ENCODE peak calls at places on chromosomes 16 and 17, in seven cellular contexts. V, I, E, N, R, X and C are unnamed samples.

GRCh38 chr17:62140376-62140775 is 75.3 kb upstream of the MED13 start:
- DNase-seq in V (no peak), I (no peak), E (no peak), N (no peak), R (no peak), X (no peak), C (no peak)

GRCh38 chr16:67357561-67357960 is 30.9 kb downstream of the LRRC36 start:
- DNase-seq in V (no peak), I (no peak), E (no peak), N (no peak), R (no peak), X (no peak), C (no peak)

GRCh38 chr17:50585893-50586292 is 25.4 kb downstream of the CACNA1G start:
- DNase-seq in V (no peak), I (no peak), E (no peak), N (no peak), R (no peak), X (no peak), C (no peak)

GRCh38 chr16:66591018-66591417 is 11.8 kb downstream of the CMTM2 start:
- DNase-seq in V (no peak), I (no peak), E (no peak), N (no peak), R (no peak), X (no peak), C (no peak)

GRCh38 chr16:51034481-51035109 is 116.5 kb downstream of the SALL1 start:
- DNase-seq in V (no peak), I (no peak), E (no peak), N (no peak), R (no peak), X (no peak), C (no peak)

GRCh38 chr17:77453613-77454559 is 313.1 kb downstream of the SEC14L1 start:
- DNase-seq in V (no peak), I (peak), E (peak), N (peak), R (peak), X (no peak), C (no peak)

GRCh38 chr16:85335584-85336492 is 223.6 kb upstream of the CIBAR2 start:
- DNase-seq in V (no peak), I (no peak), E (no peak), N (peak), R (no peak), X (no peak), C (no peak)

GRCh38 chr16:74019608-74020007 is 277.0 kb upstream of the PSMD7 start:
- DNase-seq in V (no peak), I (no peak), E (no peak), N (no peak), R (no peak), X (no peak), C (no peak)

GRCh38 chr17:1374426-1375177 is 25.4 kb downstream of the YWHAE start:
- DNase-seq in V (no peak), I (no peak), E (no peak), N (no peak), R (no peak), X (no peak), C (no peak)

GRCh38 chr16:27859020-27859419 is 204.5 kb downstream of the GSG1L start:
- DNase-seq in V (no peak), I (no peak), E (peak), N (no peak), R (no peak), X (no peak), C (no peak)

GRCh38 chr16:22815863-22816262 is 1.9 kb downstream of the HS3ST2 start:
- DNase-seq in V (no peak), I (no peak), E (no peak), N (no peak), R (no peak), X (no peak), C (no peak)

GRCh38 chr16:89060207-89060794 is 33.4 kb upstream of the ACSF3 start:
- DNase-seq in V (no peak), I (no peak), E (no peak), N (no peak), R (no peak), X (no peak), C (no peak)

GRCh38 chr17:29176500-29177351 is 3.5 kb downstream of the MYO18A start:
- DNase-seq in V (peak), I (peak), E (peak), N (peak), R (peak), X (no peak), C (no peak)

GRCh38 chr17:3557768-3558583 is at the start of gene TRPV3:
- DNase-seq in V (peak), I (peak), E (peak), N (peak), R (peak), X (no peak), C (no peak)

GRCh38 chr17:12537436-12537835 is 128.3 kb upstream of the MYOCD start:
- DNase-seq in V (no peak), I (no peak), E (no peak), N (no peak), R (no peak), X (no peak), C (no peak)

GRCh38 chr17:48198950-48199541 is 91.5 kb downstream of the SNX11 start:
- DNase-seq in V (no peak), I (no peak), E (no peak), N (no peak), R (no peak), X (no peak), C (no peak)

GRCh38 chr17:39603304-39604016 is 4.3 kb downstream of the NEUROD2 start:
- DNase-seq in V (no peak), I (no peak), E (no peak), N (no peak), R (no peak), X (no peak), C (no peak)

GRCh38 chr16:77833906-77834599 is 45.7 kb downstream of the VAT1L start:
- DNase-seq in V (no peak), I (no peak), E (peak), N (peak), R (no peak), X (peak), C (no peak)

GRCh38 chr17:43634681-43635125 is 27.0 kb downstream of the MEOX1 start:
- DNase-seq in V (no peak), I (no peak), E (no peak), N (no peak), R (no peak), X (no peak), C (no peak)

GRCh38 chr17:1422907-1423306 is 22.9 kb upstream of the YWHAE start:
- DNase-seq in V (no peak), I (no peak), E (no peak), N (peak), R (no peak), X (peak), C (no peak)